ENCODE peak calls at places on chromosomes 6 and 20, in eight cellular contexts. One of them, this sample, is unnamed. For H3K36me3, the result is how much of the 10 kb centered on the place peaks cover.

GRCh38 chr6:158344534-158344933 is 32.3 kb downstream of the TULP4 start:
- DNase-seq in K562: no peak
- DNase-seq in neural progenitor cell: no peak
- DNase-seq in heart right ventricle: no peak
- DNase-seq in PC-9: no peak
- DNase-seq in psoas muscle: no peak
- DNase-seq in prostate gland: no peak
- DNase-seq in GM06990: peak
- DNase-seq in this sample: no peak

GRCh38 chr6:24719125-24719931 is at the start of gene C6orf62:
- DNase-seq in prostate gland: no peak
- DNase-seq in PC-9: peak
- DNase-seq in K562: peak
- DNase-seq in GM06990: peak
- DNase-seq in psoas muscle: no peak
- DNase-seq in neural progenitor cell: peak
- DNase-seq in heart right ventricle: peak
- DNase-seq in this sample: peak

GRCh38 chr6:151614630-151615029 is 120.8 kb downstream of the CCDC170 start:
- DNase-seq in heart right ventricle: no peak
- DNase-seq in neural progenitor cell: no peak
- DNase-seq in PC-9: no peak
- DNase-seq in psoas muscle: no peak
- DNase-seq in GM06990: no peak
- DNase-seq in prostate gland: no peak
- DNase-seq in K562: no peak
- DNase-seq in this sample: no peak

GRCh38 chr6:160750276-160750689 is 48.2 kb downstream of the PLG start:
- DNase-seq in PC-9: no peak
- DNase-seq in psoas muscle: no peak
- DNase-seq in K562: peak
- DNase-seq in neural progenitor cell: peak
- DNase-seq in GM06990: no peak
- DNase-seq in heart right ventricle: no peak
- DNase-seq in prostate gland: no peak
- DNase-seq in this sample: no peak

GRCh38 chr6:150290429-150290828 is 78.4 kb upstream of the IYD start:
- DNase-seq in K562: no peak
- DNase-seq in neural progenitor cell: no peak
- DNase-seq in psoas muscle: no peak
- DNase-seq in prostate gland: no peak
- DNase-seq in heart right ventricle: no peak
- DNase-seq in PC-9: peak
- DNase-seq in GM06990: no peak
- DNase-seq in this sample: no peak

GRCh38 chr6:129641344-129641743 is 68.6 kb downstream of the ARHGAP18 start:
- DNase-seq in neural progenitor cell: no peak
- DNase-seq in psoas muscle: no peak
- DNase-seq in K562: no peak
- DNase-seq in heart right ventricle: no peak
- DNase-seq in prostate gland: no peak
- DNase-seq in GM06990: no peak
- DNase-seq in PC-9: no peak
- DNase-seq in this sample: no peak

GRCh38 chr20:25984933-25985332 is 288.3 kb upstream of the ZNF337 start:
- DNase-seq in GM06990: no peak
- DNase-seq in psoas muscle: peak
- DNase-seq in PC-9: no peak
- DNase-seq in neural progenitor cell: no peak
- DNase-seq in K562: peak
- DNase-seq in prostate gland: no peak
- DNase-seq in heart right ventricle: peak
- DNase-seq in this sample: peak

GRCh38 chr6:150628908-150629307 is 29.2 kb downstream of the PLEKHG1 start:
- DNase-seq in neural progenitor cell: no peak
- DNase-seq in K562: no peak
- DNase-seq in heart right ventricle: no peak
- DNase-seq in prostate gland: no peak
- DNase-seq in PC-9: no peak
- DNase-seq in GM06990: no peak
- DNase-seq in psoas muscle: no peak
- DNase-seq in this sample: no peak

GRCh38 chr6:108727966-108728730 is 120.1 kb upstream of the ARMC2 start:
- DNase-seq in prostate gland: no peak
- DNase-seq in K562: no peak
- DNase-seq in GM06990: no peak
- DNase-seq in psoas muscle: no peak
- DNase-seq in PC-9: no peak
- DNase-seq in heart right ventricle: no peak
- DNase-seq in neural progenitor cell: no peak
- DNase-seq in this sample: no peak

GRCh38 chr20:25317351-25318075 is 69.6 kb downstream of the PYGB start:
- DNase-seq in neural progenitor cell: no peak
- DNase-seq in K562: no peak
- DNase-seq in psoas muscle: no peak
- DNase-seq in PC-9: no peak
- DNase-seq in GM06990: no peak
- DNase-seq in prostate gland: no peak
- DNase-seq in heart right ventricle: no peak
- DNase-seq in this sample: no peak

DNA sequence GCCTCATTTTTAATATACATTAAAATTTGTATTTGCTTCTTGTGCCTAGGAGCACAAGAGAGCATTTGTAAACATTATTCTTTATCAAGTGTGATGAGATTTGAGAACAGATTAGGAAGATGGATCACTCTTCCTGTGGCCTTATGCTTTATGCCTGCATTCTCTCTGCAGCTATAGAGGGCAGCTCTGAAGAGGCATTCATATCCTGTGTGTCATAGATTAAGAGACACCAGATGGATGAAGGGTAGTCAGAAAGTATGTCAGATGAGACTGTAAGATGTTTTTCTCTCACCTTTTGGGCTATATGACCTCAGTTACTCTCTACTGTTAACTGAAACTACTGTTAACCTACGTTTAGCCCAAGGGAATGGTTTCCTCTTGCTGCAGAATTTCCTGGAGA is 61.4 kb downstream of the DNAH8 start:
- DNase-seq in K562: no peak
- DNase-seq in GM06990: no peak
- DNase-seq in neural progenitor cell: no peak
- DNase-seq in heart right ventricle: no peak
- DNase-seq in prostate gland: no peak
- DNase-seq in PC-9: no peak
- DNase-seq in psoas muscle: no peak
- DNase-seq in this sample: no peak
- TF ChIP-seq CTCF in K562: no peak
- TF ChIP-seq CTCF in GM06990: no peak
- TF ChIP-seq CTCF in neural progenitor cell: no peak
- TF ChIP-seq CTCF in heart right ventricle: no peak
- TF ChIP-seq CTCF in prostate gland: no peak
- TF ChIP-seq CTCF in PC-9: no peak
- TF ChIP-seq CTCF in psoas muscle: no peak
- TF ChIP-seq CTCF in this sample: no peak

GRCh38 chr6:122788663-122789062 is 395 bp upstream of the SMPDL3A start:
- DNase-seq in PC-9: no peak
- DNase-seq in psoas muscle: no peak
- DNase-seq in prostate gland: no peak
- DNase-seq in neural progenitor cell: peak
- DNase-seq in heart right ventricle: no peak
- DNase-seq in GM06990: no peak
- DNase-seq in K562: no peak
- DNase-seq in this sample: no peak
- H3K36me3 ChIP-seq in PC-9: under half
- H3K36me3 ChIP-seq in psoas muscle: under half
- H3K36me3 ChIP-seq in prostate gland: under half
- H3K36me3 ChIP-seq in neural progenitor cell: under half
- H3K36me3 ChIP-seq in heart right ventricle: under half
- H3K36me3 ChIP-seq in GM06990: under half
- H3K36me3 ChIP-seq in K562: under half
- H3K36me3 ChIP-seq in this sample: under half

GRCh38 chr6:37705239-37706051 is 7.8 kb upstream of the MDGA1 start:
- DNase-seq in PC-9: peak
- DNase-seq in psoas muscle: peak
- DNase-seq in heart right ventricle: peak
- DNase-seq in GM06990: peak
- DNase-seq in prostate gland: peak
- DNase-seq in K562: peak
- DNase-seq in neural progenitor cell: peak
- DNase-seq in this sample: peak
- TF ChIP-seq CTCF in PC-9: no peak
- TF ChIP-seq CTCF in psoas muscle: peak
- TF ChIP-seq CTCF in heart right ventricle: peak
- TF ChIP-seq CTCF in GM06990: peak
- TF ChIP-seq CTCF in prostate gland: peak
- TF ChIP-seq CTCF in K562: peak
- TF ChIP-seq CTCF in neural progenitor cell: peak
- TF ChIP-seq CTCF in this sample: peak

DNA sequence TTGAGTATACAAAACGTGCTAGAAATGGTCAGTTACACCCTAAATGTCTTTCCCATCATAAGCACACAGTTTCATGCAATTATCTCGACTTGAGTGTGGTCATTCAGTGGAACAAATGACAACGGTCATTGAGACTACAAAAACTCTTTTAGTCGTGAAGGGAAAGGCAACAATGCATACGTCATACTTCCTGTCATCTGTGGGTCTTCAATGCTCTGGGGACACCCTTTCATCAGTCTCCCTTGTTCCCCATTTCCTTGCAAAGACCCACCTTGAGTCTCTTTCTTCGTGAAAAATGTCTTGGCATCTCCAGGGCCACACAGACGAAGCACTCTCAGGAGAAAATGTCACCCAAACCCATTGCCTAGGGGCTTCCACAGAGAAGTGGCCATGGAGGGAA is 238.5 kb downstream of the GMPR start:
- DNase-seq in heart right ventricle: no peak
- DNase-seq in PC-9: no peak
- DNase-seq in prostate gland: no peak
- DNase-seq in K562: no peak
- DNase-seq in psoas muscle: no peak
- DNase-seq in GM06990: peak
- DNase-seq in neural progenitor cell: no peak
- DNase-seq in this sample: no peak
- H3K36me3 ChIP-seq in heart right ventricle: under half
- H3K36me3 ChIP-seq in PC-9: under half
- H3K36me3 ChIP-seq in prostate gland: under half
- H3K36me3 ChIP-seq in K562: under half
- H3K36me3 ChIP-seq in psoas muscle: under half
- H3K36me3 ChIP-seq in GM06990: under half
- H3K36me3 ChIP-seq in neural progenitor cell: under half
- H3K36me3 ChIP-seq in this sample: under half

DNA sequence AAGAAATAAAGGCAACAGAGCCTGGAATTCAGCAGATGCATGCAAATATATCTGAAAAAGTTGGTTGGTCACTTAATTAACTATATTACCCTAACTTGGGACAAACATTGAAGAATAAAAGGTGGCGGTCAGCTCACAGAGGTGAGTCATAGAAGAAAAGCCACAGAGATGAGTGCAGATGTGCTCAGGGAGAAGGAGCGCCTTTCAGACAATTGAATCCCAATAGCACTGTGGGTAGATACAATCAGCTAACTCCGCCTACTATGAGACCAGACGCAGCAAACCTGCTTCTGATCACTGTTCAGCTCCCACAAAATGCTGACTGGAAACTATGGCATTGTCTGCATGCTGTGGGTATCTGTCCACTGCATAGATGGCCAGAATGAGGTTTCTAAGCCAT is 447.8 kb downstream of the PTPRT start:
- DNase-seq in prostate gland: no peak
- DNase-seq in heart right ventricle: no peak
- DNase-seq in psoas muscle: no peak
- DNase-seq in K562: no peak
- DNase-seq in neural progenitor cell: no peak
- DNase-seq in GM06990: no peak
- DNase-seq in PC-9: no peak
- DNase-seq in this sample: no peak
- TF ChIP-seq CTCF in prostate gland: no peak
- TF ChIP-seq CTCF in heart right ventricle: no peak
- TF ChIP-seq CTCF in psoas muscle: no peak
- TF ChIP-seq CTCF in K562: no peak
- TF ChIP-seq CTCF in neural progenitor cell: no peak
- TF ChIP-seq CTCF in GM06990: no peak
- TF ChIP-seq CTCF in PC-9: no peak
- TF ChIP-seq CTCF in this sample: no peak

This sample was measured in heart left ventricle.